ENCODE peak calls at places on chromosomes 16 and 17, in five cellular contexts. G, R, J, V and N are unnamed samples.

GRCh38 chr17:80970044-80970761 is 21.4 kb upstream of the CHMP6 start:
- DNase-seq in G (no peak), R (no peak), J (peak; percentile 62), V (peak; percentile 31), N (no peak)

GRCh38 chr16:138049-138417 is 440 bp downstream of the NPRL3 start:
- DNase-seq in G (no peak), R (no peak), J (peak; percentile 81), V (peak; percentile 28), N (no peak)

GRCh38 chr16:55408656-55409055 is 70.3 kb upstream of the MMP2 start:
- DNase-seq in G (no peak), R (no peak), J (peak; percentile 88), V (no peak), N (no peak)

GRCh38 chr16:31202402-31203385 is at the start of gene PYCARD:
- DNase-seq in G (no peak), R (peak; percentile 70), J (peak; percentile 49), V (peak; percentile 43), N (peak; percentile 46)

GRCh38 chr16:84569382-84569987 is 48.4 kb downstream of the COTL1 start:
- DNase-seq in G (no peak), R (no peak), J (no peak), V (no peak), N (no peak)

GRCh38 chr17:71709974-71710373 is 410.8 kb upstream of the SOX9 start:
- DNase-seq in G (no peak), R (no peak), J (peak; percentile 17), V (no peak), N (no peak)

GRCh38 chr17:43907425-43907981 is at the start of gene MPP2:
- DNase-seq in G (peak; percentile 64), R (no peak), J (peak; percentile 95), V (peak; percentile 61), N (no peak)

GRCh38 chr17:64982139-64982802 is 63.0 kb upstream of the LRRC37A3 start:
- DNase-seq in G (no peak), R (peak; percentile 3), J (no peak), V (no peak), N (no peak)

GRCh38 chr17:81999587-81999974 is 22.2 kb downstream of the ASPSCR1 start:
- DNase-seq in G (no peak), R (no peak), J (no peak), V (no peak), N (no peak)

GRCh38 chr16:56985962-56986360 is 3.4 kb upstream of the NLRC5 start:
- DNase-seq in G (no peak), R (no peak), J (no peak), V (no peak), N (no peak)
- H3K4me1 ChIP-seq in G (peaks cover 50% of the 10 kb centered on the region), R (no peaks in the 10 kb centered on the region), J (peaks cover 14% of the 10 kb centered on the region), V (peaks cover 85% of the 10 kb centered on the region), N (peaks cover 18% of the 10 kb centered on the region)

GRCh38 chr16:89195521-89196171 is 4.7 kb downstream of the SLC22A31 start:
- DNase-seq in G (no peak), R (no peak), J (no peak), V (no peak), N (no peak)
- H3K27me3 ChIP-seq in G (no peaks in the 10 kb centered on the region), R (no peaks in the 10 kb centered on the region), J (peaks cover 85% of the 10 kb centered on the region), V (peaks cover 6% of the 10 kb centered on the region), N (peaks cover 38% of the 10 kb centered on the region)

DNA sequence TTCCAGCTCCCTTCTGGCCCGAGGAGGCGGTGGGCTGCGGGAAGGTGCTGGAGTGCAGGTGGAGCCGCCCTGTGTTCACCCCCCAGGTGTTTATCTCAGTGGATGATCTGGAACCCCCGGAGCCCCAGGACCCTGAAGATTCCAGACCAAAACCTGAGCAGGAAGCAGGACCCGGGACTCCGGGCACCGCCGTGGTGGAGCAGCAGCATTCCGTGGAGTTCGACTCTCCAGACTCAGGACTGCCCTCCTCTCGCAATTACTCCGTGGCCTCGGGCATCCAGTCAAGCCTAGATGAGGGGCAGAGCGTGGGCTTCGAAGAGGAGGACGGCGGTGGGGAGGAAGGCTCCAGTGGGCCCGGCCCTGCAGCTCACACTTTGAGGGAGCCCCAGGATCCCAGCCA is 25.5 kb downstream of the MNT start:
- DNase-seq in G (no peak), R (no peak), J (no peak), V (no peak), N (no peak)
- H3K4me1 ChIP-seq in G (no peaks in the 10 kb centered on the region), R (no peaks in the 10 kb centered on the region), J (no peaks in the 10 kb centered on the region), V (no peaks in the 10 kb centered on the region), N (no peaks in the 10 kb centered on the region)

GRCh38 chr17:1909985-1910384 is 80.2 kb downstream of the RPA1 start:
- DNase-seq in G (no peak), R (no peak), J (peak; percentile 55), V (no peak), N (no peak)
- H3K27me3 ChIP-seq in G (peaks cover 27% of the 10 kb centered on the region), R (peaks cover 3% of the 10 kb centered on the region), J (peaks cover 70% of the 10 kb centered on the region), V (peaks cover 35% of the 10 kb centered on the region), N (peaks cover 70% of the 10 kb centered on the region)

GRCh38 chr17:7478276-7479138 is 924 bp downstream of the ZBTB4 start:
- DNase-seq in G (no peak), R (no peak), J (peak; percentile 58), V (peak; percentile 67), N (no peak)
- H3K4me1 ChIP-seq in G (peaks cover 63% of the 10 kb centered on the region), R (no peaks in the 10 kb centered on the region), J (peaks cover 19% of the 10 kb centered on the region), V (peaks cover 40% of the 10 kb centered on the region), N (peaks cover 22% of the 10 kb centered on the region)

DNA sequence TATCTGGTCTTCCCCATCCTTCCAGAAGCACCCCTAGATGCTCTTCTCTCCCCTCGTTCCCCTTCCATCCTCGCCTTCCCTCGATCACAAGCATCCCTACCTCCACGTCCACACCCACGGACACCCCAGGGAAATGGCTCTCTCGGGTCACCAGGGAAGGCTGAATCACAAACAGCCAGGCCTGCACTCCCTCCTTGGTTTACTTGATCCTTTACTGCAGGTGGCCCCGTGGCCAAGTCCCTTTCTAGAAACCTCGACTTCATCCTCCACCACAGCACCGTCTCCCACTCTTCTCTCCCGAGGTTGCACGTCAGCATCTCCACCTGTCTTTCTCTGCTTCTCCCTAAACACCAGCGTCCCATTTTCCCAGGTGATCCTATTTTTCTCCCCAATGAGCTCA is 6.5 kb upstream of the RBFOX3 start:
- DNase-seq in G (no peak), R (no peak), J (no peak), V (no peak), N (no peak)
- H3K27me3 ChIP-seq in G (peaks cover 52% of the 10 kb centered on the region), R (peaks cover 6% of the 10 kb centered on the region), J (peaks cover 6% of the 10 kb centered on the region), V (no peaks in the 10 kb centered on the region), N (peaks cover 12% of the 10 kb centered on the region)